ENCODE peak calls at places on chromosomes 1 and 21, in nine cellular contexts. One of them, this sample, is unnamed.

GRCh38 chr1:173853074-173853473 is 14.7 kb downstream of the GAS5 start:
- DNase-seq in heart right ventricle: peak
- DNase-seq in PC-3: no peak
- DNase-seq in fibroblast of lung: peak
- DNase-seq in A549: no peak
- DNase-seq in uterus: no peak
- DNase-seq in transverse colon: no peak
- DNase-seq in tibial artery: no peak
- DNase-seq in sigmoid colon: no peak
- DNase-seq in this sample: peak

GRCh38 chr1:246789454-246790339 is 65.5 kb downstream of the SCCPDH start:
- DNase-seq in heart right ventricle: no peak
- DNase-seq in PC-3: no peak
- DNase-seq in fibroblast of lung: no peak
- DNase-seq in A549: no peak
- DNase-seq in uterus: no peak
- DNase-seq in transverse colon: no peak
- DNase-seq in tibial artery: peak
- DNase-seq in sigmoid colon: no peak
- DNase-seq in this sample: no peak

GRCh38 chr1:172719694-172720138 is 60.8 kb downstream of the FASLG start:
- DNase-seq in heart right ventricle: no peak
- DNase-seq in PC-3: peak
- DNase-seq in fibroblast of lung: peak
- DNase-seq in A549: peak
- DNase-seq in uterus: no peak
- DNase-seq in transverse colon: no peak
- DNase-seq in tibial artery: no peak
- DNase-seq in sigmoid colon: no peak
- DNase-seq in this sample: no peak

GRCh38 chr1:7940745-7941436 is at the start of gene TNFRSF9:
- DNase-seq in heart right ventricle: no peak
- DNase-seq in PC-3: peak
- DNase-seq in fibroblast of lung: peak
- DNase-seq in A549: peak
- DNase-seq in uterus: no peak
- DNase-seq in transverse colon: no peak
- DNase-seq in tibial artery: no peak
- DNase-seq in sigmoid colon: no peak
- DNase-seq in this sample: no peak

GRCh38 chr1:195956845-195957244 is 651.4 kb downstream of the KCNT2 start:
- DNase-seq in heart right ventricle: no peak
- DNase-seq in PC-3: no peak
- DNase-seq in fibroblast of lung: no peak
- DNase-seq in A549: no peak
- DNase-seq in uterus: no peak
- DNase-seq in transverse colon: no peak
- DNase-seq in tibial artery: no peak
- DNase-seq in sigmoid colon: no peak
- DNase-seq in this sample: no peak

GRCh38 chr1:214500349-214501055 is 50.9 kb downstream of the PTPN14 start:
- DNase-seq in heart right ventricle: no peak
- DNase-seq in PC-3: no peak
- DNase-seq in fibroblast of lung: peak
- DNase-seq in A549: no peak
- DNase-seq in uterus: no peak
- DNase-seq in transverse colon: no peak
- DNase-seq in tibial artery: no peak
- DNase-seq in sigmoid colon: no peak
- DNase-seq in this sample: no peak

GRCh38 chr21:15682182-15682895 is 47.4 kb upstream of the USP25 start:
- DNase-seq in heart right ventricle: no peak
- DNase-seq in PC-3: peak
- DNase-seq in fibroblast of lung: peak
- DNase-seq in A549: no peak
- DNase-seq in uterus: no peak
- DNase-seq in transverse colon: no peak
- DNase-seq in tibial artery: no peak
- DNase-seq in sigmoid colon: no peak
- DNase-seq in this sample: no peak

GRCh38 chr1:160607051-160608032 is 28.0 kb upstream of the CD84 start:
- DNase-seq in heart right ventricle: peak
- DNase-seq in PC-3: peak
- DNase-seq in fibroblast of lung: peak
- DNase-seq in A549: peak
- DNase-seq in uterus: no peak
- DNase-seq in transverse colon: peak
- DNase-seq in tibial artery: no peak
- DNase-seq in sigmoid colon: no peak
- DNase-seq in this sample: peak

GRCh38 chr1:150535511-150536281 is 13.5 kb upstream of the ADAMTSL4 start:
- DNase-seq in heart right ventricle: no peak
- DNase-seq in PC-3: no peak
- DNase-seq in fibroblast of lung: peak
- DNase-seq in A549: no peak
- DNase-seq in uterus: no peak
- DNase-seq in transverse colon: no peak
- DNase-seq in tibial artery: no peak
- DNase-seq in sigmoid colon: no peak
- DNase-seq in this sample: no peak

GRCh38 chr1:6984533-6984932 is 199.3 kb downstream of the CAMTA1 start:
- DNase-seq in heart right ventricle: no peak
- DNase-seq in PC-3: no peak
- DNase-seq in fibroblast of lung: no peak
- DNase-seq in A549: no peak
- DNase-seq in uterus: no peak
- DNase-seq in transverse colon: no peak
- DNase-seq in tibial artery: no peak
- DNase-seq in sigmoid colon: no peak
- DNase-seq in this sample: no peak

GRCh38 chr1:169091480-169091941 is 15.0 kb upstream of the ATP1B1 start:
- DNase-seq in heart right ventricle: no peak
- DNase-seq in PC-3: no peak
- DNase-seq in fibroblast of lung: peak
- DNase-seq in A549: no peak
- DNase-seq in uterus: no peak
- DNase-seq in transverse colon: no peak
- DNase-seq in tibial artery: no peak
- DNase-seq in sigmoid colon: no peak
- DNase-seq in this sample: no peak

GRCh38 chr1:185154912-185155513 is 1.7 kb downstream of the TRMT1L start:
- DNase-seq in heart right ventricle: no peak
- DNase-seq in PC-3: peak
- DNase-seq in fibroblast of lung: peak
- DNase-seq in A549: no peak
- DNase-seq in uterus: no peak
- DNase-seq in transverse colon: no peak
- DNase-seq in tibial artery: no peak
- DNase-seq in sigmoid colon: no peak
- DNase-seq in this sample: no peak

GRCh38 chr1:15736035-15736665 is at the start of gene SLC25A34:
- DNase-seq in heart right ventricle: peak
- DNase-seq in PC-3: no peak
- DNase-seq in fibroblast of lung: no peak
- DNase-seq in A549: no peak
- DNase-seq in uterus: peak
- DNase-seq in transverse colon: peak
- DNase-seq in tibial artery: peak
- DNase-seq in sigmoid colon: no peak
- DNase-seq in this sample: no peak

GRCh38 chr1:156431366-156432108 is 62.5 kb downstream of the RHBG start:
- DNase-seq in heart right ventricle: no peak
- DNase-seq in PC-3: no peak
- DNase-seq in fibroblast of lung: no peak
- DNase-seq in A549: no peak
- DNase-seq in uterus: no peak
- DNase-seq in transverse colon: no peak
- DNase-seq in tibial artery: no peak
- DNase-seq in sigmoid colon: no peak
- DNase-seq in this sample: no peak

GRCh38 chr1:11795238-11795890 is 10.4 kb downstream of the MTHFR start:
- DNase-seq in heart right ventricle: no peak
- DNase-seq in PC-3: no peak
- DNase-seq in fibroblast of lung: no peak
- DNase-seq in A549: no peak
- DNase-seq in uterus: no peak
- DNase-seq in transverse colon: no peak
- DNase-seq in tibial artery: no peak
- DNase-seq in sigmoid colon: no peak
- DNase-seq in this sample: no peak

GRCh38 chr1:33841516-33841915 is 22.4 kb upstream of the HMGB4 start:
- DNase-seq in heart right ventricle: no peak
- DNase-seq in PC-3: no peak
- DNase-seq in fibroblast of lung: peak
- DNase-seq in A549: no peak
- DNase-seq in uterus: no peak
- DNase-seq in transverse colon: no peak
- DNase-seq in tibial artery: no peak
- DNase-seq in sigmoid colon: no peak
- DNase-seq in this sample: no peak

GRCh38 chr21:45461369-45461750 is 56.4 kb downstream of the COL18A1 start:
- DNase-seq in heart right ventricle: no peak
- DNase-seq in PC-3: no peak
- DNase-seq in fibroblast of lung: no peak
- DNase-seq in A549: no peak
- DNase-seq in uterus: no peak
- DNase-seq in transverse colon: no peak
- DNase-seq in tibial artery: no peak
- DNase-seq in sigmoid colon: peak
- DNase-seq in this sample: no peak

DNA sequence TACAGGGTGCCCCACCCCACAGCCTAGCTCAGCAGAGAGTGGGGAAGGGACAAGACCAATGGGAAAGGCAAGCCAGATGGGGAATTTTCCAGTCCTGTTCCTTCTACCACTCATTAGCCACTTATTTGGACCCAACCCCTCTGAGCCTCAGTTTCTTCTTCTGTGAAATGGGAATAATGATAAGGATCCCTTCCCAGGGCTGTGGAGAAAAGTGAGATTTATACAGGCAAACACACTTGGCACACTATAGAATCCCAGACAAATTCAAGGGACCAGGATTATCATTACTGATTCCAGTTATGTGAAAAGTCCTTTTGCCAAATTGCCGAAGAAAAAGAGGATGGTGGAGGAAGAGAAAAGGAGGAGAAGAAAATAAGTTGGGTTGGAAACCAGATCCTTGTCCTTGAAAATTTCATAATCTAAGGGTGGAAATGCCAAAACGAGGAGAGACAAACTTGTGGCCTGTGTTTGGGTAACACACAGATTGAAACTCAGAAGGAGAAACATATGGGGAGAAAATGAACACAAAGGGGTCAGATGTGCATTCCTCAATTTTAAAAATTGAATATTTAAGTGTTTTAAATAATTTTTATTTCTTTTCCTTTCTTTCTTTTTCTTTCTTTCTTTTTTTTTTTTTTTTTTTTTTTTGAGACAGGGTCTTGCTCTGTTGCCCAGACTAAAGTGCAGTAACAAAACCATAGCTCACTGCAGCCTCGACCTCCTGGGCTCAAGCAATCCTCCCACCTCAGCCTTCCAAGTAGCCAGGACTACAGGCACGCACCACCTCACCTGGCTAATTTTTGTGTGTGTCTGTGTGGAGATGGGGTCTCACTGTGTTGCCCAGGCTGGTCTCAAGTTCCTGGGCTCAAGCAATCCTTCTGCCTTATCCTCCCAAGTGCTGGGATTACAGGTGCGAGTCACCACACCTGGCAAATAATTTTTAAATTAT is 9.6 kb downstream of the CAPN2 start:
- DNase-seq in heart right ventricle: no peak
- DNase-seq in PC-3: no peak
- DNase-seq in fibroblast of lung: no peak
- DNase-seq in A549: no peak
- DNase-seq in uterus: no peak
- DNase-seq in transverse colon: no peak
- DNase-seq in tibial artery: no peak
- DNase-seq in sigmoid colon: no peak
- DNase-seq in this sample: no peak
- H3K27ac ChIP-seq in heart right ventricle: no peak
- H3K27ac ChIP-seq in PC-3: peak
- H3K27ac ChIP-seq in fibroblast of lung: peak
- H3K27ac ChIP-seq in A549: peak
- H3K27ac ChIP-seq in uterus: peak
- H3K27ac ChIP-seq in transverse colon: peak
- H3K27ac ChIP-seq in tibial artery: peak
- H3K27ac ChIP-seq in sigmoid colon: peak
- H3K27ac ChIP-seq in this sample: peak

DNA sequence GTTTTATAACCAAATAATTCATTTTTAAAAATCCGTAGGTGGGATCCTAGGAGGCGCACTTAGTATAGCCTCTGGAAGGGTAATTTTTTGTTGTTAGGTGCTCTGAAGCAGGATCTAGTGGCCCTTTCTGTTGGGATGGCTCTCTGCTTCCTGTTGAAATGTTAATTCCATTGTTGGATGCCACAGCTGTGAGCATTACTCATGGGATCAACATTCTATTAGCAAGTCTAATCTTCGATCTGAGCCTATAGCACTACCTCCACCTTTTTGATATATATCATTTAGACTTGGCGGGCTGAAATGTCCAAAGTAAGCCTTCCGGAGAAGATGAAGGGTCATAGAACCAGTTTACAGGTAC is 1.3 kb downstream of the CXADR start:
- DNase-seq in heart right ventricle: no peak
- DNase-seq in PC-3: peak
- DNase-seq in fibroblast of lung: peak
- DNase-seq in A549: no peak
- DNase-seq in uterus: no peak
- DNase-seq in transverse colon: no peak
- DNase-seq in tibial artery: no peak
- DNase-seq in sigmoid colon: no peak
- DNase-seq in this sample: no peak
- H3K4me3 ChIP-seq in heart right ventricle: peak
- H3K4me3 ChIP-seq in PC-3: peak
- H3K4me3 ChIP-seq in fibroblast of lung: no peak
- H3K4me3 ChIP-seq in A549: peak
- H3K4me3 ChIP-seq in uterus: peak
- H3K4me3 ChIP-seq in transverse colon: peak
- H3K4me3 ChIP-seq in tibial artery: no peak
- H3K4me3 ChIP-seq in sigmoid colon: no peak
- H3K4me3 ChIP-seq in this sample: peak

DNA sequence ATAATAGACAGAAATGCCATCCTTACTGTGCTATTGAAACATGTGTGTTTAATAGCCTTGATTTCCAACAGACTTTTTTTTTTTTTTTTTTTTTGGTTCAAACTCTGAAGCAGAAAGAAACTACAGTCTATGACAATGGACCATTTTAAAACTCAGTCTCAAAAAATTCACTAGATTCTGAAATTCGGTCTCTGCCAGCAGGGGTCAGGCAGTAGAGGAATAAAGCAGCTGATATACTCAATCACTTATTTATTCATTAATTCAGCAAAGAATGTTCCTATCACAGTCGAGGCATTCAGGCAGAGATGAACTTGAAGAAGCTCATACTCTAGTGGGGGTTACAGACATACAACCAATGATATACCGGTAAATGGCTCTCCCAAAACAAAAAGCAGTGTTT is 260.9 kb upstream of the DMRTA2 start:
- DNase-seq in heart right ventricle: no peak
- DNase-seq in PC-3: no peak
- DNase-seq in fibroblast of lung: no peak
- DNase-seq in A549: no peak
- DNase-seq in uterus: no peak
- DNase-seq in transverse colon: no peak
- DNase-seq in tibial artery: no peak
- DNase-seq in sigmoid colon: no peak
- DNase-seq in this sample: no peak
- TF ChIP-seq CTCF in heart right ventricle: no peak
- TF ChIP-seq CTCF in PC-3: peak
- TF ChIP-seq CTCF in fibroblast of lung: peak
- TF ChIP-seq CTCF in A549: no peak
- TF ChIP-seq CTCF in uterus: no peak
- TF ChIP-seq CTCF in transverse colon: no peak
- TF ChIP-seq CTCF in tibial artery: no peak
- TF ChIP-seq CTCF in sigmoid colon: no peak
- TF ChIP-seq CTCF in this sample: peak

GRCh38 chr1:236844499-236845271 is 49.6 kb downstream of the MTR start:
- DNase-seq in heart right ventricle: no peak
- DNase-seq in PC-3: no peak
- DNase-seq in fibroblast of lung: peak
- DNase-seq in A549: no peak
- DNase-seq in uterus: no peak
- DNase-seq in transverse colon: no peak
- DNase-seq in tibial artery: no peak
- DNase-seq in sigmoid colon: no peak
- DNase-seq in this sample: peak
- H3K27ac ChIP-seq in heart right ventricle: peak
- H3K27ac ChIP-seq in PC-3: no peak
- H3K27ac ChIP-seq in fibroblast of lung: peak
- H3K27ac ChIP-seq in A549: no peak
- H3K27ac ChIP-seq in uterus: no peak
- H3K27ac ChIP-seq in transverse colon: no peak
- H3K27ac ChIP-seq in tibial artery: no peak
- H3K27ac ChIP-seq in sigmoid colon: no peak
- H3K27ac ChIP-seq in this sample: no peak